ENCODE peak calls at places on chromosomes 1 and 21, in five cellular contexts. O is aorta, R is neuronal stem cell, V is heart left ventricle, S is Panc1. W is an unnamed sample.

GRCh38 chr21:46585191-46585953 is 19.5 kb downstream of the S100B start:
- DNase-seq in O (no peak), R (no peak), V (no peak), S (no peak), W (no peak)

GRCh38 chr1:241269116-241269515 is 87.9 kb downstream of the RGS7 start:
- DNase-seq in O (no peak), R (no peak), V (no peak), S (no peak), W (peak; percentile 32)

GRCh38 chr1:229231754-229232119 is 39.2 kb upstream of the RAB4A start:
- DNase-seq in O (no peak), R (no peak), V (no peak), S (no peak), W (no peak)

GRCh38 chr21:37566790-37567725 is 200.5 kb downstream of the DYRK1A start:
- DNase-seq in O (no peak), R (no peak), V (no peak), S (no peak), W (peak; percentile 55)

GRCh38 chr1:41365772-41366427 is 4.7 kb downstream of the FOXO6 start:
- DNase-seq in O (peak; percentile 62), R (no peak), V (no peak), S (no peak), W (no peak)

GRCh38 chr21:32626633-32627196 is 14.5 kb upstream of the CFAP298 start:
- DNase-seq in O (no peak), R (no peak), V (no peak), S (no peak), W (no peak)

GRCh38 chr1:16111771-16112557 is 38.5 kb upstream of the FAM131C start:
- DNase-seq in O (peak; percentile 71), R (no peak), V (peak; percentile 60), S (no peak), W (peak; percentile 86)

GRCh38 chr1:196180847-196181593 is 427.2 kb downstream of the KCNT2 start:
- DNase-seq in O (no peak), R (no peak), V (no peak), S (peak; percentile 59), W (peak; percentile 97)

GRCh38 chr1:26237230-26237966 is 3.4 kb downstream of the CEP85 start:
- DNase-seq in O (no peak), R (no peak), V (no peak), S (peak; percentile 18), W (peak; percentile 40)

GRCh38 chr1:246801241-246802020 is 77.2 kb downstream of the SCCPDH start:
- DNase-seq in O (no peak), R (no peak), V (no peak), S (no peak), W (no peak)

GRCh38 chr1:42993631-42994121 is 35.0 kb upstream of the SLC2A1 start:
- DNase-seq in O (peak; percentile 59), R (no peak), V (peak; percentile 13), S (no peak), W (no peak)

GRCh38 chr1:40897499-40897898 is 35.3 kb upstream of the CITED4 start:
- DNase-seq in O (no peak), R (no peak), V (no peak), S (peak; percentile 25), W (no peak)

GRCh38 chr1:206709772-206710456 is 25.2 kb downstream of the MAPKAPK2 start:
- DNase-seq in O (no peak), R (no peak), V (no peak), S (no peak), W (no peak)

GRCh38 chr21:44871576-44872265 is 1.8 kb downstream of the PTTG1IP start:
- DNase-seq in O (peak; percentile 74), R (no peak), V (no peak), S (no peak), W (peak; percentile 82)

GRCh38 chr21:43726686-43727570 is 8.0 kb downstream of the PDXK start:
- DNase-seq in O (no peak), R (no peak), V (no peak), S (no peak), W (no peak)

GRCh38 chr21:38806153-38806941 is 618 bp downstream of the ETS2 start:
- DNase-seq in O (peak; percentile 73), R (peak; percentile 49), V (peak; percentile 49), S (no peak), W (no peak)

GRCh38 chr1:82589588-82589987 is 788.9 kb downstream of the ADGRL2 start:
- DNase-seq in O (no peak), R (no peak), V (no peak), S (no peak), W (no peak)

GRCh38 chr1:68218485-68218884 is 13.8 kb downstream of the WLS start:
- DNase-seq in O (no peak), R (no peak), V (no peak), S (no peak), W (no peak)

GRCh38 chr1:235330918-235331285 is 2.5 kb downstream of the GGPS1 start:
- DNase-seq in O (no peak), R (no peak), V (no peak), S (no peak), W (no peak)

GRCh38 chr1:8632092-8632491 is 185.3 kb downstream of the RERE start:
- DNase-seq in O (no peak), R (no peak), V (no peak), S (no peak), W (no peak)

GRCh38 chr1:29706936-29707335 is 470.6 kb downstream of the PTPRU start:
- DNase-seq in O (peak; percentile 74), R (peak; percentile 72), V (no peak), S (no peak), W (peak; percentile 81)

GRCh38 chr1:6700853-6701436 is 671 bp downstream of the DNAJC11 start:
- DNase-seq in O (no peak), R (no peak), V (no peak), S (no peak), W (peak; percentile 3)

GRCh38 chr1:116725798-116726197 is 28.4 kb upstream of the CD2 start:
- DNase-seq in O (no peak), R (no peak), V (no peak), S (no peak), W (peak; percentile 27)

GRCh38 chr1:228944991-228945390 is 209.7 kb downstream of the RHOU start:
- DNase-seq in O (no peak), R (no peak), V (no peak), S (no peak), W (peak; percentile 75)

GRCh38 chr21:24147674-24148073 is 1459.6 kb downstream of the MRPL39 start:
- DNase-seq in O (no peak), R (no peak), V (no peak), S (no peak), W (no peak)

GRCh38 chr1:48776400-48777218 is at the start of gene BEND5:
- DNase-seq in O (peak; percentile 66), R (peak; percentile 81), V (peak; percentile 67), S (no peak), W (peak; percentile 82)

GRCh38 chr1:161743231-161743630 is 6.4 kb upstream of the DUSP12 start:
- DNase-seq in O (no peak), R (no peak), V (no peak), S (no peak), W (peak; percentile 69)

GRCh38 chr1:246726255-246726679 is 2.1 kb downstream of the SCCPDH start:
- DNase-seq in O (no peak), R (no peak), V (no peak), S (no peak), W (no peak)

GRCh38 chr1:67748630-67749029 is 63.6 kb downstream of the GADD45A start:
- DNase-seq in O (no peak), R (no peak), V (no peak), S (no peak), W (peak; percentile 40)

GRCh38 chr1:1760715-1761114 is 17.6 kb downstream of the NADK start:
- DNase-seq in O (no peak), R (no peak), V (no peak), S (no peak), W (no peak)

GRCh38 chr1:46413596-46413985 is 19.5 kb downstream of the FAAH start:
- DNase-seq in O (no peak), R (no peak), V (no peak), S (no peak), W (peak; percentile 12)

GRCh38 chr1:7172804-7173203 is 387.6 kb downstream of the CAMTA1 start:
- DNase-seq in O (no peak), R (no peak), V (peak; percentile 16), S (no peak), W (no peak)

GRCh38 chr1:157992031-157992568 is 1.3 kb upstream of the KIRREL1 start:
- DNase-seq in O (peak; percentile 75), R (peak; percentile 74), V (peak; percentile 70), S (no peak), W (peak; percentile 78)

DNA sequence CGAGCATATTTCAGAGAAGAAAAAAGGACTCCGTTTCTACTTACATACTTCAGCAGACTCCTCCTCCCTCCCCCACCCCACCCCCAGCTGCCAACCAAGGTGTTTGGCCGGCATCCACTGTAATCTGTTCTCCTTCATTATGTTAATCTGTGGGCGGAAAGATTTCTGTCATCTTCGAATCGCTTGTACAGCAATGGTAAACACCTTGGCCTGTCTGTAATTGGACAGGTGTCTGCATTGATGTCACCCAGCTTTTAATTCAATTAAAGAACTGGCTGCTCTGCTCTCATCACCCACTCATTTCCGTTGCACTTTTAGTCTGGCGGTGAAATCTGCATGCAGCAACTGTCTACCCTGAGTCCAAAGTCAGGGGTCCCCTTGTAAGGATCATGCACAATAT is 368.7 kb downstream of the USH2A start:
- DNase-seq in O (no peak), R (no peak), V (no peak), S (no peak), W (no peak)
- H3K4me3 ChIP-seq in O (no peak overlapping the region), R (no peak overlapping the region), V (no peak overlapping the region), S (no peak overlapping the region), W (no peak overlapping the region)

DNA sequence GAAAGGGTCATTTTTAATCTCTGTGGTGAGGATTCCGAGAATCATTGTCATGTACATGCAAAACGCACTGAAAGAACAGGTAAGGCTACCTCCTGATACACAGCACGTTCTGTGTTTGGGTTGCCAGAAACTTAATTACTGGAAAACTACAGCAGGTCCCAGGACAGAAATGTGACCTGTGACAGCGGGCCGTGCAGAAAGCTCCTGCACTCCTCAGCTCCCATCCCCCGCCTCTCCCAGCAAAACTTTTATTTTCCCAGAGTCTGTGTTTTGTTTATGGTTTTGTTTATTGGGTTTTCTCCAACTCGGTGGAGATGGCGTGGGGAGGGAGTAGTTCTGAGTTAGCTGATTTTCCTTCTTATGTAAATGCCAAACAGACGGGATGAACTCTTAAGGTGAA is 44.7 kb downstream of the SLC44A3 start:
- DNase-seq in O (no peak), R (no peak), V (no peak), S (no peak), W (peak; percentile 36)
- H3K4me1 ChIP-seq in O (peaks cover 8% of the 10 kb centered on the region), R (peaks cover 43% of the 10 kb centered on the region), V (peaks cover 34% of the 10 kb centered on the region), S (peaks cover 14% of the 10 kb centered on the region), W (peaks cover 39% of the 10 kb centered on the region)

GRCh38 chr1:113275083-113275482 is 115.2 kb upstream of the MAGI3 start:
- DNase-seq in O (no peak), R (no peak), V (no peak), S (no peak), W (no peak)
- H3K4me3 ChIP-seq in O (no peak overlapping the region), R (no peak overlapping the region), V (no peak overlapping the region), S (no peak overlapping the region), W (no peak overlapping the region)

DNA sequence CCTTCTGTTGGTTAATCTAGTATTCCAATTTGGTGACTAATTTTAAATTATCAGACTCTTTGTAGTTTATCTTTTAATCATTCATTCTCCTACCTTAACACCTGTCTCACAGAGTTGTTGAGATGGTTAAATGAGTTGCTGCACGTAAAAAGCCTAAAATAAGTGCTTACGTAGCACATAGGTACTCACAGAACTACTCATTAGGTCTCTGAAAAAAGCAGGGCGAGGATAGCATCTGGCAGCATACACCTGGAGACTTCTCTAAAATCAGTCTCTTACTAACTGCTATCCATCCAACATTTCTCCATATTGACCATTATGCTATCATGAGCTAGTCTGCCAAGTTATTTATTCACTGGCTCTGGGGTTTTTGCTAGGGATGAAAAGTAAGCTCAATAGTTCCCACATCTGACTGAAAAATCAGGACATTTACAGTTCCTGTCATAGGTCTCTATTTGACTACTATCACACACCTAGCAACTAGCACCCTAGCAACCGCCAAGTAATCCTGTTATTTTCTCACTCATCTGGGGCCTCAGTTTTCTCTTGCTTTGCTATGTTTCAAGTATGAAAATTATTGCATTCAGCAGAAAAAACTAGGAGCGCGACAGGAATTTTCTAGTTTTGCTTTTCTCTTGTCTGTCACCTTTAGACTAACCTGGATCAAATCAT is 11.2 kb downstream of the CSDE1 start:
- DNase-seq in O (no peak), R (no peak), V (no peak), S (no peak), W (no peak)
- H3K4me1 ChIP-seq in O (peaks cover 9% of the 10 kb centered on the region), R (no peaks in the 10 kb centered on the region), V (peaks cover 96% of the 10 kb centered on the region), S (no peaks in the 10 kb centered on the region), W (peaks cover 17% of the 10 kb centered on the region)

W was measured in cardiac muscle cell.